ENCODE peak calls at places on chromosomes 3 and 15, in ten cellular contexts. C is ovary; B is CD4-positive, alpha-beta memory T cell; P is HepG2; V is colonic mucosa; Q is CD8-positive, alpha-beta T cell; S is adrenal gland; D is H1; J is aorta; X is fibroblast of lung. K is an unnamed sample.

GRCh38 chr3:101066776-101067175 is 73.6 kb upstream of the ABI3BP start:
- DNase-seq in S (peak; percentile 30), B (no peak), D (no peak), J (no peak), C (no peak), P (no peak), V (no peak), X (peak; percentile 39), Q (no peak), K (peak; percentile 24)

GRCh38 chr15:58081446-58081845 is 15.9 kb upstream of the ALDH1A2 start:
- DNase-seq in C (no peak), D (no peak), Q (no peak), V (no peak), P (no peak), J (no peak), S (no peak), B (no peak), X (no peak), K (peak; percentile 1)

GRCh38 chr3:139975592-139976360 is 40.8 kb downstream of the CLSTN2 start:
- DNase-seq in C (no peak), P (no peak), V (no peak), J (no peak), Q (no peak), S (no peak), D (no peak), B (no peak), X (no peak), K (no peak)

GRCh38 chr15:75112848-75113492 is 88.7 kb upstream of the C15orf39 start:
- DNase-seq in V (no peak), S (no peak), D (no peak), Q (no peak), X (no peak), P (no peak), C (no peak), B (no peak), J (no peak), K (no peak)

GRCh38 chr3:177816667-177817208 is 619.5 kb upstream of the TBL1XR1 start:
- DNase-seq in C (no peak), S (no peak), X (peak; percentile 38), P (peak; percentile 69), Q (no peak), B (no peak), J (no peak), D (no peak), V (no peak), K (peak; percentile 90)

GRCh38 chr15:44726136-44726535 is 10.2 kb upstream of the TRIM69 start:
- DNase-seq in X (no peak), B (no peak), C (no peak), P (no peak), J (no peak), D (no peak), S (no peak), V (no peak), Q (peak; percentile 43), K (no peak)

GRCh38 chr3:24503499-24504176 is 9.0 kb upstream of the THRB start:
- DNase-seq in B (no peak), X (no peak), D (no peak), S (no peak), C (no peak), V (no peak), P (no peak), J (no peak), Q (no peak), K (no peak)

GRCh38 chr3:140585828-140586227 is 92.0 kb upstream of the TRIM42 start:
- DNase-seq in D (no peak), C (no peak), X (no peak), J (no peak), S (no peak), V (no peak), P (no peak), Q (no peak), B (no peak), K (no peak)

GRCh38 chr15:98729446-98730042 is 81.2 kb downstream of the IGF1R start:
- DNase-seq in V (no peak), B (no peak), Q (no peak), D (no peak), P (no peak), S (peak; percentile 68), X (no peak), J (no peak), C (no peak), K (peak; percentile 68)

GRCh38 chr15:57345584-57345983 is 30.7 kb upstream of the CGNL1 start:
- DNase-seq in D (no peak), J (no peak), P (peak; percentile 54), S (no peak), Q (no peak), C (no peak), V (no peak), B (no peak), X (no peak), K (peak; percentile 40)

GRCh38 chr3:186529204-186529999 is 14.8 kb downstream of the CRYGS start:
- DNase-seq in P (no peak), B (no peak), Q (no peak), V (no peak), S (no peak), C (no peak), J (no peak), X (no peak), D (no peak), K (no peak)

GRCh38 chr15:29821416-29822099 is 710 bp downstream of the TJP1 start:
- DNase-seq in S (peak; percentile 85), P (peak; percentile 74), B (no peak), D (no peak), V (peak; percentile 80), X (peak; percentile 79), Q (peak; percentile 29), C (peak; percentile 64), J (peak; percentile 90), K (peak; percentile 74)

GRCh38 chr3:177802151-177802900 is 605.0 kb upstream of the TBL1XR1 start:
- DNase-seq in J (no peak), D (no peak), S (no peak), B (no peak), C (no peak), V (no peak), X (peak; percentile 56), Q (no peak), P (no peak), K (no peak)

DNA sequence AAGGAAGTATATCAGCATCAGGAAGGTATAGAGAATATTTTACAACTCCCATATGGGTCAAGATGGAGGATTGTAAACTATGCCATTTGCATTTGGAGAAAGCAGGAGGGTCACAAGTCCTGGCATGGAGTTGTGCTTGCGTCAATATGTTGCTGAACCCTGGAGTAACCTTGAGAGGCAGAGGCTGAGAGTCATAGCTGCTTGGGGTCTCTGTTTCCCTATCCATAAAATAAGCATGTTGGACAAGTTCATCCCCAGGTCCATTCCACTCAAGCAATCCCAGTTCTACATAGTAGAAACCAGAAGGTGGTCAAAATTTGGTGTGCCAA is 273.6 kb downstream of the MECOM start:
- DNase-seq in Q (no peak), J (no peak), V (peak; percentile 48), P (no peak), X (no peak), D (no peak), C (no peak), B (no peak), S (no peak), K (no peak)
- H3K27ac ChIP-seq in Q (no peak overlapping the region), J (peak overlapping the region; percentile 94), V (peak overlapping the region; percentile 86), P (no peak overlapping the region), X (no peak overlapping the region), D (no peak overlapping the region), C (no peak overlapping the region), B (no peak overlapping the region), S (no peak overlapping the region), K (no peak overlapping the region)

GRCh38 chr15:69754313-69754712 is 301.7 kb downstream of the RPLP1 start:
- DNase-seq in Q (no peak), S (no peak), J (no peak), V (no peak), B (no peak), C (no peak), D (no peak), P (no peak), X (no peak), K (no peak)

GRCh38 chr15:69753867-69754266 is 301.2 kb downstream of the RPLP1 start:
- DNase-seq in V (no peak), Q (no peak), S (no peak), P (no peak), B (no peak), D (no peak), J (no peak), C (no peak), X (no peak), K (no peak)

GRCh38 chr15:69757186-69757585 is 304.6 kb downstream of the RPLP1 start:
- DNase-seq in X (no peak), B (no peak), V (no peak), Q (peak; percentile 43), J (no peak), P (no peak), C (no peak), D (no peak), S (no peak), K (no peak)

GRCh38 chr15:69756440-69756839 is 303.8 kb downstream of the RPLP1 start:
- DNase-seq in Q (no peak), B (no peak), V (no peak), S (no peak), J (no peak), D (no peak), C (no peak), P (no peak), X (no peak), K (no peak)

GRCh38 chr15:69755571-69756310 is 303.1 kb downstream of the RPLP1 start:
- DNase-seq in P (no peak), Q (peak; percentile 83), J (no peak), B (peak; percentile 69), S (peak; percentile 10), D (no peak), V (peak; percentile 50), X (no peak), C (no peak), K (peak; percentile 29)
- H3K4me3 ChIP-seq in P (no peak overlapping the region), Q (peak overlapping the region; percentile 5), J (no peak overlapping the region), B (no peak overlapping the region), S (no peak overlapping the region), D (no peak overlapping the region), V (no peak overlapping the region), X (no peak overlapping the region), C (no peak overlapping the region), K (no peak overlapping the region)

DNA sequence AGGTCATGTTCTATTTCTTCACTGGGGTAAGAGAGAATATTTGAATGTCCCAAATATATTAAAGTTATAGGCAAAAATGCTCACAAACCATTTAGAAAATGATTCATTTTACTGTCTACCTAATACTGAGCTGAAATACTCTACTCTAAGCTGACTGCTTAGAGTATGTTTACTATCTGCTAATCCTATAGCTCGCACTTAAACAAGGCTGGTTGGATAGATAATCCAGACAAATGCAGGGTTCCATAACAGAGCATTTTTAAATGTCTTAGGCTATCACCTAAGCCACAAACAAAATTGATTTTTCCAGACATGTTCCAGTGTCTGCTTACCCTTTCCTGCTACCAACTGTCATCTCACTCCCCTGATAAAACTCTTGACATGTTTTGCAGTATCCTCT is 1034.8 kb downstream of the FHIT start:
- DNase-seq in Q (no peak), V (no peak), P (no peak), J (no peak), C (no peak), X (no peak), D (no peak), S (no peak), B (no peak), K (no peak)
- H3K27ac ChIP-seq in Q (no peak overlapping the region), V (no peak overlapping the region), P (no peak overlapping the region), J (no peak overlapping the region), C (no peak overlapping the region), X (no peak overlapping the region), D (no peak overlapping the region), S (no peak overlapping the region), B (no peak overlapping the region), K (no peak overlapping the region)

GRCh38 chr3:35594739-35595138 is 44.6 kb upstream of the ARPP21 start:
- DNase-seq in C (no peak), J (no peak), Q (no peak), S (no peak), X (no peak), P (no peak), B (no peak), V (no peak), D (no peak), K (no peak)
- H3K4me3 ChIP-seq in C (no peak overlapping the region), J (no peak overlapping the region), Q (no peak overlapping the region), S (no peak overlapping the region), X (no peak overlapping the region), P (no peak overlapping the region), B (no peak overlapping the region), V (no peak overlapping the region), D (no peak overlapping the region), K (no peak overlapping the region)

K was measured in cardiac muscle cell.